ENCODE peak calls at places on chromosomes 16 and 17, in six cellular contexts. O is HCT116, W is HepG2, R is K562, T is GM12878, P is H1. J is an unnamed sample.

GRCh38 chr16:67268136-67268579 is 11.2 kb upstream of the PLEKHG4 start:
- DNase-seq in O (peak; percentile 81), T (no peak), P (no peak), R (peak; percentile 88), W (peak; percentile 43), J (no peak)

GRCh38 chr17:78674595-78675315 is 97.6 kb upstream of the DNAH17 start:
- DNase-seq in R (peak; percentile 32), O (no peak), P (no peak), W (no peak), T (no peak), J (peak; percentile 27)

GRCh38 chr17:80219777-80220708 is at the start of the genes SGSH and SLC26A11:
- DNase-seq in R (peak; percentile 90), T (no peak), P (no peak), W (peak; percentile 59), O (peak; percentile 13), J (peak; percentile 44)

GRCh38 chr17:59369026-59369724 is 37.7 kb downstream of the YPEL2 start:
- DNase-seq in P (no peak), R (no peak), T (no peak), W (no peak), O (no peak), J (no peak)

GRCh38 chr16:30002614-30003346 is 6.7 kb downstream of the INO80E start:
- DNase-seq in T (no peak), R (no peak), P (no peak), W (no peak), O (no peak), J (no peak)

GRCh38 chr17:42980766-42981397 is 517 bp downstream of the RUNDC1 start:
- DNase-seq in W (peak; percentile 55), P (no peak), T (peak; percentile 24), O (peak; percentile 31), R (peak; percentile 61), J (no peak)

GRCh38 chr17:7714721-7715594 is 2.6 kb upstream of the DNAH2 start:
- DNase-seq in W (no peak), R (no peak), T (no peak), O (no peak), P (no peak), J (no peak)

GRCh38 chr16:64872101-64872500 is 249.8 kb downstream of the CDH11 start:
- DNase-seq in R (no peak), O (no peak), P (no peak), T (no peak), W (no peak), J (no peak)

GRCh38 chr16:57639172-57639571 is 10.7 kb downstream of the ADGRG1 start:
- DNase-seq in W (no peak), P (no peak), R (no peak), T (no peak), O (no peak), J (no peak)

GRCh38 chr17:27339836-27340550 is 46.1 kb downstream of the WSB1 start:
- DNase-seq in W (peak; percentile 46), T (no peak), R (peak; percentile 93), P (no peak), O (peak; percentile 78), J (no peak)

GRCh38 chr17:79933863-79934652 is 94.8 kb upstream of the CBX4 start:
- DNase-seq in R (no peak), T (no peak), W (no peak), P (no peak), O (no peak), J (no peak)

GRCh38 chr16:76190480-76190879 is 86.7 kb upstream of the CNTNAP4 start:
- DNase-seq in W (no peak), R (no peak), O (no peak), T (no peak), P (no peak), J (no peak)

GRCh38 chr16:69132424-69133252 is at the start of the genes CHTF8 and UTP4:
- DNase-seq in O (peak; percentile 32), W (peak; percentile 79), R (peak; percentile 89), P (no peak), T (no peak), J (peak; percentile 61)

GRCh38 chr16:12530291-12530690 is 273.4 kb downstream of the CPPED1 start:
- DNase-seq in O (no peak), P (no peak), T (no peak), R (no peak), W (no peak), J (no peak)

GRCh38 chr16:6209355-6209930 is 1111.8 kb upstream of the EEF2KMT start:
- DNase-seq in W (no peak), T (no peak), R (no peak), P (no peak), O (no peak), J (no peak)

GRCh38 chr17:79612468-79613194 is 1.8 kb upstream of the RBFOX3 start:
- DNase-seq in P (peak; percentile 78), R (peak; percentile 81), T (no peak), W (peak; percentile 46), O (peak; percentile 63), J (peak; percentile 61)

GRCh38 chr17:82416771-82417170 is 1.4 kb upstream of the HEXD start:
- DNase-seq in O (no peak), T (no peak), W (no peak), P (no peak), R (no peak), J (no peak)

GRCh38 chr17:74736423-74737298 is at the start of gene RAB37:
- DNase-seq in P (no peak), T (no peak), R (no peak), O (peak; percentile 47), W (peak; percentile 99), J (no peak)

GRCh38 chr16:1180772-1181714 is 28.1 kb downstream of the CACNA1H start:
- DNase-seq in T (no peak), O (no peak), R (no peak), P (no peak), W (no peak), J (no peak)

GRCh38 chr17:17140590-17140980 is 65.5 kb downstream of the PLD6 start:
- DNase-seq in R (no peak), W (no peak), O (no peak), P (no peak), T (no peak), J (no peak)

GRCh38 chr17:2635241-2635640 is 41.8 kb downstream of the PAFAH1B1 start:
- DNase-seq in O (no peak), R (no peak), T (no peak), P (no peak), W (no peak), J (no peak)

GRCh38 chr16:20704281-20704680 is 6.8 kb upstream of the ACSM1 start:
- DNase-seq in O (no peak), T (no peak), P (no peak), R (no peak), W (peak; percentile 43), J (no peak)

GRCh38 chr17:28317965-28318758 is 838 bp upstream of the TMEM97 start:
- DNase-seq in P (no peak), W (no peak), T (no peak), R (peak; percentile 47), O (no peak), J (no peak)

GRCh38 chr16:58755989-58756649 is 22.0 kb upstream of the GOT2 start:
- DNase-seq in R (peak; percentile 67), T (no peak), O (peak; percentile 66), W (peak; percentile 81), P (peak; percentile 61), J (peak; percentile 81)

GRCh38 chr17:43356999-43357398 is 41.8 kb upstream of the ARL4D start:
- DNase-seq in T (no peak), P (no peak), W (no peak), R (no peak), O (no peak), J (no peak)

GRCh38 chr17:34474706-34475105 is 104.7 kb upstream of the TMEM132E start:
- DNase-seq in T (no peak), W (peak; percentile 3), R (no peak), O (no peak), P (no peak), J (no peak)

GRCh38 chr16:57277586-57277985 is 6.9 kb downstream of the PLLP start:
- DNase-seq in T (no peak), P (no peak), O (peak; percentile 28), R (no peak), W (no peak), J (no peak)

GRCh38 chr17:75743625-75744206 is 21.3 kb downstream of the GALK1 start:
- DNase-seq in T (no peak), O (no peak), P (no peak), R (no peak), W (no peak), J (no peak)

GRCh38 chr17:73693016-73693545 is 48.8 kb upstream of the SDK2 start:
- DNase-seq in T (no peak), W (no peak), P (no peak), O (no peak), R (no peak), J (no peak)
- TF ChIP-seq ZNF274 in T (no peak), W (no peak), P (no peak), O (no peak), R (no peak), J (no peak)

GRCh38 chr17:50483266-50483665 is 4.6 kb downstream of the RSAD1 start:
- DNase-seq in P (no peak), T (no peak), W (no peak), R (no peak), O (no peak), J (no peak)
- TF ChIP-seq ZNF274 in P (no peak), T (no peak), W (no peak), R (no peak), O (no peak), J (no peak)

GRCh38 chr16:85770741-85771140 is 19.8 kb upstream of the C16orf74 start:
- DNase-seq in T (no peak), O (no peak), W (no peak), P (no peak), R (no peak), J (no peak)

GRCh38 chr16:85767569-85767968 is 16.7 kb upstream of the C16orf74 start:
- DNase-seq in W (no peak), O (peak; percentile 67), P (no peak), R (no peak), T (no peak), J (no peak)

GRCh38 chr16:85765273-85765672 is 14.4 kb upstream of the C16orf74 start:
- DNase-seq in P (no peak), O (no peak), W (no peak), T (no peak), R (no peak), J (no peak)

GRCh38 chr16:85765767-85766166 is 14.9 kb upstream of the C16orf74 start:
- DNase-seq in W (no peak), P (no peak), R (no peak), T (no peak), O (no peak), J (no peak)

GRCh38 chr16:85768225-85768624 is 17.3 kb upstream of the C16orf74 start:
- DNase-seq in T (no peak), R (no peak), P (peak; percentile 54), W (no peak), O (no peak), J (peak; percentile 79)
- TF ChIP-seq ZNF274 in T (no peak), R (no peak), P (no peak), W (no peak), O (no peak), J (no peak)

GRCh38 chr17:31321971-31322370 is 549 bp upstream of the EVI2A start:
- DNase-seq in W (no peak), O (no peak), R (no peak), T (no peak), P (no peak), J (no peak)

GRCh38 chr17:31329221-31329620 is 7.8 kb upstream of the EVI2A start:
- DNase-seq in T (no peak), O (no peak), W (no peak), P (no peak), R (no peak), J (no peak)

GRCh38 chr17:31323551-31323950 is 2.1 kb upstream of the EVI2A start:
- DNase-seq in O (no peak), P (no peak), T (no peak), R (no peak), W (no peak), J (no peak)

GRCh38 chr17:31327534-31328526 is 6.4 kb upstream of the EVI2A start:
- DNase-seq in W (peak; percentile 52), R (no peak), T (no peak), P (no peak), O (no peak), J (no peak)
- TF ChIP-seq ZNF274 in W (no peak), R (no peak), T (no peak), P (no peak), O (no peak), J (no peak)

J was measured in NT2/D1.